ENCODE peak calls at places on chromosomes 1 and 21, in eight cellular contexts. One of them, this sample, is unnamed.
A peak's percentile ranks its signal among the peaks of the same experiment; 100 is the strongest.

GRCh38 chr1:73839922-73840321 is 358.1 kb downstream of the LRRIQ3 start:
- DNase-seq in adrenal gland: no peak
- DNase-seq in endothelial cell: peak; percentile 30
- DNase-seq in mesenteric fat pad: no peak
- DNase-seq in posterior cingulate gyrus: no peak
- DNase-seq in bronchial epithelial cell: peak; percentile 34
- DNase-seq in GM12864: no peak
- DNase-seq in SW480: no peak
- DNase-seq in this sample: no peak

GRCh38 chr21:39033878-39034589 is 149.2 kb downstream of the PSMG1 start:
- DNase-seq in adrenal gland: no peak
- DNase-seq in endothelial cell: no peak
- DNase-seq in mesenteric fat pad: peak; percentile 84
- DNase-seq in posterior cingulate gyrus: no peak
- DNase-seq in bronchial epithelial cell: peak; percentile 74
- DNase-seq in GM12864: no peak
- DNase-seq in SW480: peak; percentile 69
- DNase-seq in this sample: peak; percentile 62

GRCh38 chr21:39444406-39445145 is 1.0 kb downstream of the LCA5L start:
- DNase-seq in adrenal gland: peak; percentile 39
- DNase-seq in endothelial cell: peak; percentile 11
- DNase-seq in mesenteric fat pad: no peak
- DNase-seq in posterior cingulate gyrus: peak; percentile 27
- DNase-seq in bronchial epithelial cell: peak; percentile 13
- DNase-seq in GM12864: no peak
- DNase-seq in SW480: peak; percentile 39
- DNase-seq in this sample: no peak

GRCh38 chr1:7538033-7538432 is 233.1 kb upstream of the VAMP3 start:
- DNase-seq in adrenal gland: no peak
- DNase-seq in endothelial cell: no peak
- DNase-seq in mesenteric fat pad: no peak
- DNase-seq in posterior cingulate gyrus: no peak
- DNase-seq in bronchial epithelial cell: peak; percentile 25
- DNase-seq in GM12864: no peak
- DNase-seq in SW480: no peak
- DNase-seq in this sample: no peak

GRCh38 chr21:25118648-25119047 is 488.6 kb downstream of the MRPL39 start:
- DNase-seq in adrenal gland: no peak
- DNase-seq in endothelial cell: no peak
- DNase-seq in mesenteric fat pad: no peak
- DNase-seq in posterior cingulate gyrus: no peak
- DNase-seq in bronchial epithelial cell: no peak
- DNase-seq in GM12864: no peak
- DNase-seq in SW480: no peak
- DNase-seq in this sample: no peak

GRCh38 chr1:49163041-49163440 is 386.4 kb upstream of the BEND5 start:
- DNase-seq in adrenal gland: no peak
- DNase-seq in endothelial cell: no peak
- DNase-seq in mesenteric fat pad: no peak
- DNase-seq in posterior cingulate gyrus: no peak
- DNase-seq in bronchial epithelial cell: peak; percentile 66
- DNase-seq in GM12864: no peak
- DNase-seq in SW480: no peak
- DNase-seq in this sample: no peak

GRCh38 chr1:226132731-226133503 is 53.6 kb downstream of the ACBD3 start:
- DNase-seq in adrenal gland: no peak
- DNase-seq in endothelial cell: no peak
- DNase-seq in mesenteric fat pad: peak; percentile 79
- DNase-seq in posterior cingulate gyrus: no peak
- DNase-seq in bronchial epithelial cell: peak; percentile 72
- DNase-seq in GM12864: no peak
- DNase-seq in SW480: no peak
- DNase-seq in this sample: no peak

GRCh38 chr1:63935148-63935547 is 161.3 kb downstream of the ROR1 start:
- DNase-seq in adrenal gland: no peak
- DNase-seq in endothelial cell: no peak
- DNase-seq in mesenteric fat pad: no peak
- DNase-seq in posterior cingulate gyrus: no peak
- DNase-seq in bronchial epithelial cell: peak; percentile 43
- DNase-seq in GM12864: no peak
- DNase-seq in SW480: peak; percentile 27
- DNase-seq in this sample: peak; percentile 36

GRCh38 chr1:19067187-19067911 is 110.9 kb upstream of the IFFO2 start:
- DNase-seq in adrenal gland: no peak
- DNase-seq in endothelial cell: peak; percentile 35
- DNase-seq in mesenteric fat pad: no peak
- DNase-seq in posterior cingulate gyrus: peak; percentile 65
- DNase-seq in bronchial epithelial cell: no peak
- DNase-seq in GM12864: no peak
- DNase-seq in SW480: peak; percentile 60
- DNase-seq in this sample: no peak

GRCh38 chr1:109249654-109250401 is 489 bp downstream of the CELSR2 start:
- DNase-seq in adrenal gland: no peak
- DNase-seq in endothelial cell: no peak
- DNase-seq in mesenteric fat pad: no peak
- DNase-seq in posterior cingulate gyrus: no peak
- DNase-seq in bronchial epithelial cell: no peak
- DNase-seq in GM12864: no peak
- DNase-seq in SW480: no peak
- DNase-seq in this sample: no peak

GRCh38 chr1:208222376-208223110 is 21.6 kb downstream of the PLXNA2 start:
- DNase-seq in adrenal gland: no peak
- DNase-seq in endothelial cell: no peak
- DNase-seq in mesenteric fat pad: no peak
- DNase-seq in posterior cingulate gyrus: no peak
- DNase-seq in bronchial epithelial cell: no peak
- DNase-seq in GM12864: no peak
- DNase-seq in SW480: no peak
- DNase-seq in this sample: no peak

GRCh38 chr1:221069178-221069903 is 190.1 kb downstream of the HLX start:
- DNase-seq in adrenal gland: no peak
- DNase-seq in endothelial cell: no peak
- DNase-seq in mesenteric fat pad: no peak
- DNase-seq in posterior cingulate gyrus: no peak
- DNase-seq in bronchial epithelial cell: no peak
- DNase-seq in GM12864: peak; percentile 62
- DNase-seq in SW480: no peak
- DNase-seq in this sample: no peak

GRCh38 chr1:27885620-27886352 is 13.4 kb downstream of the THEMIS2 start:
- DNase-seq in adrenal gland: no peak
- DNase-seq in endothelial cell: no peak
- DNase-seq in mesenteric fat pad: peak; percentile 74
- DNase-seq in posterior cingulate gyrus: no peak
- DNase-seq in bronchial epithelial cell: no peak
- DNase-seq in GM12864: no peak
- DNase-seq in SW480: no peak
- DNase-seq in this sample: no peak

GRCh38 chr1:42941640-42942330 is 16.9 kb downstream of the SLC2A1 start:
- DNase-seq in adrenal gland: peak; percentile 49
- DNase-seq in endothelial cell: no peak
- DNase-seq in mesenteric fat pad: no peak
- DNase-seq in posterior cingulate gyrus: peak; percentile 63
- DNase-seq in bronchial epithelial cell: peak; percentile 83
- DNase-seq in GM12864: no peak
- DNase-seq in SW480: peak; percentile 85
- DNase-seq in this sample: peak; percentile 77

GRCh38 chr1:157105988-157106812 is 6.6 kb upstream of the ETV3L start:
- DNase-seq in adrenal gland: peak; percentile 36
- DNase-seq in endothelial cell: no peak
- DNase-seq in mesenteric fat pad: peak; percentile 83
- DNase-seq in posterior cingulate gyrus: no peak
- DNase-seq in bronchial epithelial cell: peak; percentile 78
- DNase-seq in GM12864: peak; percentile 18
- DNase-seq in SW480: no peak
- DNase-seq in this sample: peak; percentile 28

GRCh38 chr21:45157932-45158331 is 83.6 kb downstream of the ADARB1 start:
- DNase-seq in adrenal gland: no peak
- DNase-seq in endothelial cell: no peak
- DNase-seq in mesenteric fat pad: no peak
- DNase-seq in posterior cingulate gyrus: no peak
- DNase-seq in bronchial epithelial cell: no peak
- DNase-seq in GM12864: no peak
- DNase-seq in SW480: no peak
- DNase-seq in this sample: no peak

GRCh38 chr1:247295746-247296145 is 35.9 kb downstream of the ZNF496 start:
- DNase-seq in adrenal gland: no peak
- DNase-seq in endothelial cell: no peak
- DNase-seq in mesenteric fat pad: peak; percentile 41
- DNase-seq in posterior cingulate gyrus: no peak
- DNase-seq in bronchial epithelial cell: no peak
- DNase-seq in GM12864: no peak
- DNase-seq in SW480: no peak
- DNase-seq in this sample: no peak

GRCh38 chr1:228259951-228260350 is 52.1 kb downstream of the OBSCN start:
- DNase-seq in adrenal gland: no peak
- DNase-seq in endothelial cell: no peak
- DNase-seq in mesenteric fat pad: no peak
- DNase-seq in posterior cingulate gyrus: no peak
- DNase-seq in bronchial epithelial cell: no peak
- DNase-seq in GM12864: no peak
- DNase-seq in SW480: no peak
- DNase-seq in this sample: no peak

GRCh38 chr1:226679853-226680516 is 59.1 kb downstream of the ITPKB start:
- DNase-seq in adrenal gland: peak; percentile 88
- DNase-seq in endothelial cell: peak; percentile 71
- DNase-seq in mesenteric fat pad: peak; percentile 95
- DNase-seq in posterior cingulate gyrus: peak; percentile 67
- DNase-seq in bronchial epithelial cell: no peak
- DNase-seq in GM12864: no peak
- DNase-seq in SW480: peak; percentile 45
- DNase-seq in this sample: peak; percentile 89

This sample was measured in heart left ventricle.